ENCODE peak calls at places on chromosomes 11 and 22, in nine cellular contexts. T is cardiac fibroblast, M is osteocyte, B is fibroblast of lung, N is tibial artery, Y is fibroblast of pulmonary artery, P is Calu3, X is transverse colon, F is left lung. Q is an unnamed sample.
A peak's percentile ranks its signal among the peaks of the same experiment; 100 is the strongest.

GRCh38 chr11:19077965-19078364 is 17.4 kb upstream of the MRGPRX2 start:
- DNase-seq in F (no peak), X (no peak), M (no peak), T (no peak), P (no peak), B (no peak), Y (no peak), N (no peak), Q (no peak)

GRCh38 chr22:41910599-41911291 is 4.1 kb downstream of the SHISA8 start:
- DNase-seq in N (peak; percentile 76), F (no peak), T (peak; percentile 25), P (no peak), M (no peak), X (no peak), B (no peak), Y (no peak), Q (peak; percentile 49)

GRCh38 chr11:69642549-69642912 is 1.6 kb downstream of the CCND1 start:
- DNase-seq in N (no peak), X (peak; percentile 59), B (no peak), F (no peak), Y (no peak), T (no peak), P (no peak), M (no peak), Q (peak; percentile 55)

GRCh38 chr22:38829485-38829884 is 14.3 kb downstream of the NPTXR start:
- DNase-seq in B (no peak), P (no peak), X (no peak), M (no peak), T (no peak), N (no peak), F (no peak), Y (no peak), Q (no peak)

GRCh38 chr11:68460741-68461283 is at the start of gene PPP6R3:
- DNase-seq in F (no peak), T (peak; percentile 37), N (no peak), P (no peak), Y (no peak), B (no peak), X (no peak), M (no peak), Q (no peak)

GRCh38 chr11:110710520-110711381 is 1.5 kb downstream of the ARHGAP20 start:
- DNase-seq in T (peak; percentile 38), F (peak; percentile 45), X (peak; percentile 40), P (no peak), B (peak; percentile 43), Y (peak; percentile 31), N (peak; percentile 73), M (no peak), Q (peak; percentile 24)

GRCh38 chr11:8168485-8169257 is at the start of gene RIC3:
- DNase-seq in Y (no peak), T (no peak), M (no peak), N (no peak), B (no peak), P (no peak), X (peak; percentile 30), F (peak; percentile 32), Q (peak; percentile 16)

GRCh38 chr22:23182289-23183106 is 2.2 kb downstream of the BCR start:
- DNase-seq in F (no peak), N (no peak), Y (no peak), P (peak; percentile 34), B (no peak), X (no peak), T (no peak), M (no peak), Q (no peak)

GRCh38 chr22:40055143-40055926 is 60.6 kb downstream of the FAM83F start:
- DNase-seq in P (no peak), M (no peak), X (no peak), T (no peak), F (no peak), B (no peak), Y (no peak), N (no peak), Q (no peak)

GRCh38 chr11:59755701-59756495 is 722 bp downstream of the STX3 start:
- DNase-seq in B (peak; percentile 77), T (peak; percentile 81), N (peak; percentile 92), Y (peak; percentile 80), X (peak; percentile 87), P (peak; percentile 90), F (peak; percentile 89), M (peak; percentile 88), Q (peak; percentile 82)

GRCh38 chr11:47946682-47947575 is 33.4 kb upstream of the PTPRJ start:
- DNase-seq in T (peak; percentile 94), Y (peak; percentile 96), X (peak; percentile 73), P (peak; percentile 88), B (peak; percentile 93), N (peak; percentile 87), M (no peak), F (peak; percentile 87), Q (peak; percentile 48)

GRCh38 chr11:22536036-22536435 is 89.6 kb downstream of the FANCF start:
- DNase-seq in B (no peak), M (no peak), P (no peak), X (no peak), Y (peak; percentile 1), F (no peak), T (no peak), N (no peak), Q (no peak)

GRCh38 chr11:111878766-111879636 is at the start of the genes CFAP68 and FDXACB1:
- DNase-seq in Y (peak; percentile 99), F (peak; percentile 97), T (peak; percentile 98), P (peak; percentile 93), B (peak; percentile 98), M (peak; percentile 98), N (peak; percentile 98), X (peak; percentile 97), Q (peak; percentile 93)

GRCh38 chr11:118691926-118692830 is 12.7 kb upstream of the TREH start:
- DNase-seq in N (no peak), Y (peak; percentile 32), B (peak; percentile 32), P (no peak), M (no peak), T (peak; percentile 31), X (peak; percentile 23), F (no peak), Q (no peak)

GRCh38 chr11:110317516-110317932 is 21.1 kb upstream of the RDX start:
- DNase-seq in Y (peak; percentile 72), F (no peak), P (no peak), B (peak; percentile 21), N (no peak), M (no peak), T (peak; percentile 58), X (no peak), Q (peak; percentile 60)

GRCh38 chr11:132202621-132203020 is 832.2 kb downstream of the NTM start:
- DNase-seq in N (no peak), B (no peak), X (no peak), Y (no peak), F (no peak), M (no peak), P (no peak), T (no peak), Q (no peak)

GRCh38 chr11:116931206-116931953 is 94.0 kb upstream of the APOA1 start:
- DNase-seq in X (no peak), B (peak; percentile 13), F (no peak), Y (peak; percentile 55), T (peak; percentile 65), N (no peak), P (no peak), M (no peak), Q (peak; percentile 56)

GRCh38 chr11:61293869-61294716 is 1.0 kb downstream of the VWCE start:
- DNase-seq in Y (peak; percentile 66), F (no peak), B (peak; percentile 42), N (peak; percentile 77), T (peak; percentile 70), X (peak; percentile 21), M (peak; percentile 91), P (peak; percentile 21), Q (peak; percentile 42)
- TF ChIP-seq CTCF in Y (no peak), F (no peak), B (no peak), N (no peak), T (peak; percentile 10), X (no peak), M (no peak), P (no peak), Q (no peak)

DNA sequence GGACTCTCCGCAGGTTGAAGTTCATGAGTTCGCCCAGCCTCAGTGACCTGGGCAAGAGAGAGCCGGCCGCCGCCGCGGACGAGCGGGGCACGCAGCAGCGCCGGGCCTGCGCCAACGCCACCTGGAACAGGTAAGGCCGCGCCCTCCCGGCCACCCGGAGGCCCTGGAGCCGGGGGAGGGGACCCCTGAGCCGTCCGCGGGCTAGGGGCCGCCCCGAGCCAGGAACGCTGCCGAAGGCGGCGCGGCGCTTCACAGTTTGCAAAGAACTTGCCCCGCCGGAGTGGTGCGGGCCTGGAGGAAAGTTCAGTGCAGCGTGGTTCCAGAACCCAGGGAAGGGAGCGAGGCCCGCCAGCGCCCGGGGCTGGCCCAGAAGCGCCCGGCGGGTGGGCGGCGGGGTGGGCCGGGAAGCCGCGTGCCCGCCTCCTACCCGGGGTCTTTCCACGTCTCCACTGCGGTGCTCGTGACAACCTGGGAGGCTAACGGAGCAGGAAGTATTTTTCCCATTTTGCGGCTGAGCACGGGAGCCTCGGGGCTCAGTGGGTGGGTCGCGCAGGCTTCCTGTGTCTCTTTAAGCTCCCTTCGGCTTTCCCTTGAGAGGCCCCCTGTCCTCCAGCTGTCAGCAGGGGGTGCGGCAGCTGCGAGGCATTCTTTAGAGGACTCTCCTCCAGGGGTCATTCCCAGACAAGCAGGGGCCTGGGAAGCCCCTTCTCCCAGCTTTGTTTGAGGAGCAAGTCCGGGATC is 645 bp downstream of the PRR5 start:
- DNase-seq in F (no peak), Y (peak; percentile 34), B (peak; percentile 41), X (no peak), P (peak; percentile 52), N (no peak), M (no peak), T (peak; percentile 48), Q (no peak)
- TF ChIP-seq CTCF in F (no peak), Y (no peak), B (peak; percentile 7), X (no peak), P (no peak), N (no peak), M (no peak), T (no peak), Q (no peak)

DNA sequence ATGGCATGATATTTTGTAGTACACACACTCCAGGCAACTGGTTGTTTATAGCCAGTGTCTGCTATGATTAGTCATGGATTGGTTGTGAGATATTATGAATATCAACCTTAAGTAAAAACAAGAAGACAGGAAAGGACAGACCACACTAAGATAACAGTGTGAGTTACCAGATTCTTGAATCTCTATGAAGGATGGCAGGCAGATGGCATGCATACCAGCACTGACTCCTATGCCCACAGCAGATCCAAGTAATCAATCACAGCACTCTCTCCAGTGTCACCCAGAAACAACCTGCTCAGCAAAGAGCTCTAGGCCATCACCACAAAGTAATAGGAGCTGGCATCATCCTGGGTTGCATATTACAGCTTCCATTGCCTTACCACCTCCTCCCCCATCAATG is 116.6 kb downstream of the GALNT18 start:
- DNase-seq in M (no peak), P (no peak), Y (no peak), T (no peak), F (no peak), X (no peak), N (no peak), B (no peak), Q (no peak)
- TF ChIP-seq CTCF in M (no peak), P (no peak), Y (no peak), T (no peak), F (no peak), X (no peak), N (no peak), B (no peak), Q (no peak)

DNA sequence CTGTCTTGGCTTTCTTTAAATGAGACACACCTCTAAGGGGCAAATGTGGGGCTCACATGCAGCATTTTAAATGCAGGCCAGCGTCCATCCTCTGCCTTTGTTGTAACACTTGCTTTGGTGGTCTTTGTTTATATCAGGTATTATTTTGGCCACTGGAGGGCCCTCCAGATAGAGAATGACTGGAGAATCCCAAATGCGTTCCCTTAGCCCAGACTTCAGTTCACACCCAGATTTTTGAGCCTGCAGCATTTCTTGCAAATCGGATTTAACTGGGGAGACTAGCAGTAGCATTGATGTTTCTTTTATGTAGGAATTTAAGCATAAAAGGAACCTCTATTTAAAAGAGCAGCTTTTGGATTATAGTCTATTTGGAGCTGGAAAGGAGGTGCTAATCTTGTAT is 200.2 kb upstream of the SORL1-AS1 start:
- DNase-seq in F (no peak), Y (peak; percentile 39), B (no peak), T (peak; percentile 59), N (no peak), M (no peak), X (no peak), P (no peak), Q (no peak)
- TF ChIP-seq CTCF in F (no peak), Y (peak; percentile 43), B (no peak), T (peak; percentile 35), N (peak; percentile 38), M (peak; percentile 63), X (no peak), P (no peak), Q (peak; percentile 10)